ENCODE peak calls at places on chromosomes 4 and X, in five cellular contexts. O, F, T, A and W are unnamed samples.

GRCh38 chrX:9318761-9319160 is 146.1 kb upstream of the TBL1X start:
- DNase-seq in O (no peak), F (no peak), T (no peak), A (no peak), W (no peak)

GRCh38 chr4:96887857-96888256 is 1048.0 kb downstream of the PDHA2 start:
- DNase-seq in O (no peak), F (no peak), T (no peak), A (no peak), W (no peak)

GRCh38 chr4:76023381-76023780 is at the start of gene CXCL10:
- DNase-seq in O (no peak), F (no peak), T (no peak), A (no peak), W (no peak)

GRCh38 chr4:144463236-144463635 is 182.7 kb upstream of the HHIP start:
- DNase-seq in O (no peak), F (no peak), T (no peak), A (no peak), W (no peak)

GRCh38 chr4:77021614-77022089 is 54.1 kb downstream of the CCNI start:
- DNase-seq in O (no peak), F (no peak), T (no peak), A (no peak), W (no peak)

GRCh38 chrX:155231163-155231562 is 14.9 kb downstream of the VBP1 start:
- DNase-seq in O (no peak), F (no peak), T (no peak), A (no peak), W (no peak)

GRCh38 chr4:94548571-94548970 is 96.8 kb downstream of the PDLIM5 start:
- DNase-seq in O (no peak), F (no peak), T (no peak), A (no peak), W (no peak)

GRCh38 chr4:40918330-40918729 is 168.6 kb downstream of the NSUN7 start:
- DNase-seq in O (no peak), F (no peak), T (no peak), A (no peak), W (no peak)

GRCh38 chr4:54585321-54586000 is 72.3 kb upstream of the KIT start:
- DNase-seq in O (no peak), F (no peak), T (no peak), A (no peak), W (no peak)

GRCh38 chr4:119210760-119211159 is 1.8 kb upstream of the USP53 start:
- DNase-seq in O (no peak), F (no peak), T (no peak), A (no peak), W (no peak)